ENCODE peak calls at places on chromosome 18, in nine cellular contexts. E is stomach, A is HCT116, K is GM12878, N is endothelial cell of umbilical vein, R is sigmoid colon, Z is HepG2, T is breast epithelium, V is H1. G is an unnamed sample.

GRCh38 chr18:22210331-22210754 is 41.0 kb downstream of the GATA6 start:
- DNase-seq in E (no peak), A (no peak), K (no peak), N (peak), R (no peak), Z (no peak), T (no peak), V (no peak), G (no peak)

GRCh38 chr18:55096261-55097026 is 137.2 kb upstream of the CCDC68 start:
- DNase-seq in E (no peak), A (peak), K (no peak), N (peak), R (no peak), Z (peak), T (no peak), V (no peak), G (no peak)

GRCh38 chr18:68925268-68925667 is 127.4 kb downstream of the CCDC102B start:
- DNase-seq in E (no peak), A (no peak), K (no peak), N (no peak), R (no peak), Z (peak), T (no peak), V (no peak), G (no peak)

GRCh38 chr18:55353806-55354205 is 234.2 kb downstream of the TCF4 start:
- DNase-seq in E (no peak), A (no peak), K (no peak), N (no peak), R (no peak), Z (no peak), T (no peak), V (no peak), G (no peak)

GRCh38 chr18:75377975-75378673 is 49.4 kb downstream of the SMIM21 start:
- DNase-seq in E (no peak), A (no peak), K (no peak), N (no peak), R (no peak), Z (no peak), T (no peak), V (no peak), G (peak)

GRCh38 chr18:35993013-35993412 is 20.5 kb downstream of the RMP24 start:
- DNase-seq in E (no peak), A (no peak), K (no peak), N (no peak), R (no peak), Z (no peak), T (no peak), V (no peak), G (no peak)

GRCh38 chr18:7021994-7022840 is 95.4 kb downstream of the LAMA1 start:
- DNase-seq in E (peak), A (peak), K (no peak), N (peak), R (no peak), Z (peak), T (no peak), V (no peak), G (no peak)

GRCh38 chr18:42447688-42448087 is 492.7 kb downstream of the PIK3C3 start:
- DNase-seq in E (no peak), A (no peak), K (no peak), N (no peak), R (no peak), Z (no peak), T (no peak), V (no peak), G (no peak)

GRCh38 chr18:35278969-35279368 is 11.1 kb downstream of the ZSCAN30 start:
- DNase-seq in E (no peak), A (no peak), K (no peak), N (no peak), R (no peak), Z (no peak), T (no peak), V (no peak), G (no peak)

DNA sequence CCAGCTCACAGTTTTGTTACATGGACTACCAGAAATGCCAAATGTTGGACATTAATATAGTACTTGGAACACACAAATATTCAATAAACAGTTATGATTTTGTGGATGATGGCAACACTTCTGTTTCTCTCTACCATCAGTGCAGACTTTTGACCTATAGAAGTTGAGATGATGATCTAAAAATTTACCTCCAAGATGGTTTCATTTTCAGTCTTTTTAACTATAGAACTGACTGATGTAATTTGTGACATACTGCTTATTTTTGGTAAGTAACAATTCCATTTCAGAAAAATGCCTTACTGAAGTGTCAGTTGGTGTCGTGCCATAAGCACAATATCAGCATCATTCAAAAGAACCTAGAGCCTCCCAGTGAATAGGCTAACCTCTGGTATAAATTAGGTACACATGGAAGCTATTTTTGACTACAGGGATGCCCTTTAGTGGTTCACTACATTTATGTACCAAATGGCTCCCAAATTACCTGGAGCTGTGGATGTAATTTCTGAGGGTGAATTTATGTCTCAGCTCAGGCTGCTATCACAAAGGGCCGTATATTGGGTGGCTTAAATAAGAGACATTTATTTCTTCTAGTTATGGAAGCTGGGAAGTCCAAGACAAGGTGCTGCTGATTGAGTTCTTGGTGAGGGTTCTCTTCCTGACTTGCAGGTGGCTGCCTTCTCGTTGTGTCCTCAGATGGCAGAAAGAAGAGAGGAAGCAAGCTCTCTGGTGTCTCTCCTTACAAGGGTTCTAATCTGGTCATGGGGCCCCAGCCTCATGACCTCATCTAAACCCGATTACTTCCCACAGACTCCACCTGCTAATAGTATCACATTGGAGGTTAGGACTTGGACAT is 66.5 kb downstream of the ALPK2 start:
- DNase-seq in E (no peak), A (no peak), K (no peak), N (no peak), R (no peak), Z (no peak), T (no peak), V (no peak), G (no peak)
- TF ChIP-seq POLR2A in E (no peak), A (no peak), K (peak), N (no peak), R (no peak), Z (no peak), T (no peak), V (no peak), G (no peak)

GRCh38 chr18:62126776-62127175 is 60.1 kb downstream of the PIGN start:
- DNase-seq in E (no peak), A (no peak), K (no peak), N (peak), R (no peak), Z (no peak), T (no peak), V (no peak), G (no peak)

GRCh38 chr18:62122330-62122729 is 64.5 kb downstream of the PIGN start:
- DNase-seq in E (no peak), A (no peak), K (no peak), N (no peak), R (no peak), Z (no peak), T (no peak), V (no peak), G (no peak)

GRCh38 chr18:62131305-62131909 is 55.4 kb downstream of the PIGN start:
- DNase-seq in E (peak), A (peak), K (peak), N (peak), R (peak), Z (peak), T (peak), V (no peak), G (no peak)

GRCh38 chr18:62125702-62126101 is 61.2 kb downstream of the PIGN start:
- DNase-seq in E (no peak), A (no peak), K (no peak), N (no peak), R (no peak), Z (no peak), T (no peak), V (no peak), G (no peak)

DNA sequence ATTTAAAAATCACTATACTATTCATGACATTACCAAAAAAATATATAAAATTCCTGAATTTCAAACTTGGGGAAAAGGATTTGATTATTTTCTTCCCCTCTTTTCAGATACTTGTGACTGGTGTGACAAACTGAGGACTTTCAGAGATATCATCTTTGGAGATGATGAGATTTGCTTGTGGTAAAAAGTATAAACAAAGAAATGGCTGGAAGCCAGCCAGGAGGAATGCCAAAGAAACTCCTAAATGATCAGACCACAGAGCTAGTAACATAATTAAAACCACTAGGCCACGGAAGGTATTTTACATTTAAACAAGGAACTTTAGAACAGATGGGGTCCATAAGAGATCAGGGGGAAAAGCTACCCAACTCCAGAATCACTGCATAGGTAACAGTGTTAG is 58.7 kb downstream of the PIGN start:
- DNase-seq in E (no peak), A (no peak), K (no peak), N (peak), R (no peak), Z (no peak), T (no peak), V (no peak), G (no peak)
- TF ChIP-seq POLR2AphosphoS5 in E (no peak), A (no peak), K (no peak), N (no peak), R (no peak), Z (no peak), T (no peak), V (no peak), G (no peak)

DNA sequence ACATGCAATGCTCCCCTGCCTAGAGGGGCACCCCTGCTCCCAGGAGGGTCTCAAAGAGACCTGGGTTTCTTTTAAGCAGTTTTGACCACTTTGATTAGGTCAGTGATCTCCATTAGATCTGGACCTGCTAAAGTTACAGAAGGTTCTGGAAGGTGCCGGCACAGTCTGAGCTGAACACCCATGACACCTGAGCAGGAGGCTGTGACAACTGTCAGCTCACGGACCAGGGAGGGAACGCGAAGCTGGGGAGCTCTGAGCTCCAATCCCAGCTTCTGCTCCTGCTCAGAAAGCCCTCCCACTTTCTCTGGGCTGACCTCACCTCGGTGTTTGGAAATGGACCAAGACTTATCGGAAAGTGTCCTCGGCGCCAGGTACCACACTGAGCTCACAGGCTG is 113.8 kb downstream of the NFATC1 start:
- DNase-seq in E (no peak), A (no peak), K (no peak), N (no peak), R (peak), Z (no peak), T (no peak), V (no peak), G (peak)
- TF ChIP-seq POLR2A in E (no peak), A (no peak), K (no peak), N (no peak), R (no peak), Z (no peak), T (no peak), V (no peak), G (no peak)

DNA sequence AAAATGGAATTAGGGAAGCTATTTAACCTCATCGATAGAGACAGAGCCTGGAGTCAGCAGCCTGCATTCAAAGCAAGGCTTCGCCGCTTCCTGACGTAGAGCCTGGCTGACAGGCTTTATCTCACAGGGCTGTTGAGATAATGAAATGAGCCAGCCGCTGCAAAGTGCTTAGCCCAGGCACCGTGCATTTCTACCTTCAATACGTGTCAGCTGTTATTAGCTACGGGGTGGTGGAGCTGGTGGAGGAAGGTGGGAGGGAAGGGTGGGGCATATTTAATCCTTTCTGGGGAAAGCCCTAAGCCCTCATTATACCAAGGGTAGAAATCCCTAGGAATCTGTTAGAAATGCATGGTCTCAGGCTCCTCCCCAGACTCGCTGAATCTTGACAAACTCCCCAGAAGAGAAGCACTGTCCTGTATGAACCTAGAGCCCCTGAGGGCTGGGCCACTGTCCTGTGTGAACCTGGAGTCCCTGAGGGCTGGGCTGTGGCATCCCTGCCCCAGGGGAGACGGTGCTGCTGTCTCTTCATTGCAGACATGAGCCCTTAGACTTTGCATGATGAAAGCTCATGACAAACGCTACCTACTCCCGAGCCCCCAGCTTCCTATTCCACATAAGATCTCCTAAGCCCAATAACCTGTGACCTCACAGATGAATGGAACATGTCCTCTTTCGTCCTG is 72.4 kb downstream of the ALPK2 start:
- DNase-seq in E (peak), A (no peak), K (no peak), N (no peak), R (no peak), Z (no peak), T (no peak), V (no peak), G (no peak)
- TF ChIP-seq POLR2AphosphoS5 in E (no peak), A (no peak), K (peak), N (no peak), R (no peak), Z (no peak), T (no peak), V (no peak), G (no peak)

GRCh38 chr18:48410095-48410920 is 1.1 kb upstream of the ZBTB7C start:
- DNase-seq in E (peak), A (peak), K (no peak), N (peak), R (peak), Z (peak), T (peak), V (peak), G (peak)
- TF ChIP-seq POLR2A in E (no peak), A (no peak), K (no peak), N (no peak), R (no peak), Z (no peak), T (no peak), V (no peak), G (no peak)

GRCh38 chr18:48132993-48133674 is 202.7 kb upstream of the SMAD2 start:
- DNase-seq in E (no peak), A (no peak), K (no peak), N (no peak), R (no peak), Z (no peak), T (no peak), V (no peak), G (no peak)
- TF ChIP-seq POLR2AphosphoS5 in E (no peak), A (no peak), K (no peak), N (no peak), R (no peak), Z (no peak), T (no peak), V (no peak), G (no peak)